ENCODE peak calls at places on chromosomes 2 and 18, in six cellular contexts. Z, U, F, Q, W and R are unnamed samples.

GRCh38 chr18:26002375-26002774 is 88.0 kb downstream of the SS18 start:
- DNase-seq in Q (no peak), Z (no peak), W (no peak), U (no peak), F (no peak), R (no peak)

GRCh38 chr2:220053919-220054318 is 426.5 kb downstream of the SLC4A3 start:
- DNase-seq in F (peak; percentile 47), W (peak; percentile 56), Q (no peak), U (no peak), Z (no peak), R (peak; percentile 51)

GRCh38 chr2:98768765-98769476 is 38.0 kb upstream of the MGAT4A start:
- DNase-seq in U (peak; percentile 88), W (no peak), Z (no peak), Q (no peak), F (no peak), R (no peak)

GRCh38 chr18:80254971-80255500 is 7.7 kb upstream of the PARD6G start:
- DNase-seq in U (no peak), F (no peak), Z (no peak), W (no peak), Q (no peak), R (no peak)

GRCh38 chr2:134782792-134783191 is 55.6 kb upstream of the ACMSD start:
- DNase-seq in F (peak; percentile 36), Z (no peak), Q (no peak), U (peak; percentile 73), W (no peak), R (peak; percentile 27)

GRCh38 chr18:22346968-22347611 is 70.6 kb downstream of the CTAGE1 start:
- DNase-seq in Q (no peak), F (peak; percentile 38), U (peak; percentile 5), Z (no peak), W (peak; percentile 81), R (no peak)

GRCh38 chr18:37403788-37404187 is 161.8 kb downstream of the CELF4 start:
- DNase-seq in F (no peak), Z (no peak), U (no peak), W (no peak), Q (no peak), R (no peak)

GRCh38 chr2:13485256-13485655 is 768.5 kb downstream of the TRIB2 start:
- DNase-seq in Q (no peak), Z (no peak), U (no peak), F (no peak), W (no peak), R (no peak)

GRCh38 chr18:70280007-70280925 is 8.6 kb upstream of the SOCS6 start:
- DNase-seq in Q (no peak), F (no peak), Z (no peak), W (no peak), U (no peak), R (no peak)

GRCh38 chr2:20050104-20050711 is 1.2 kb downstream of the LAPTM4A start:
- DNase-seq in F (peak; percentile 85), W (peak; percentile 9), U (peak; percentile 18), Q (peak; percentile 49), Z (no peak), R (peak; percentile 65)

GRCh38 chr18:70069965-70070364 is 122.3 kb upstream of the CD226 start:
- DNase-seq in Z (no peak), Q (no peak), F (no peak), U (no peak), W (no peak), R (no peak)

GRCh38 chr2:17388790-17389189 is 129.4 kb downstream of the RAD51AP2 start:
- DNase-seq in F (peak; percentile 37), U (no peak), Z (no peak), W (no peak), Q (no peak), R (no peak)
- TF ChIP-seq CTCF in F (no peak), U (no peak), Z (no peak), W (no peak), Q (no peak), R (no peak)

GRCh38 chr2:236169151-236169721 is 1.1 kb upstream of the GBX2 start:
- DNase-seq in U (no peak), W (peak; percentile 68), Q (no peak), Z (no peak), F (no peak), R (peak; percentile 34)
- TF ChIP-seq EZH2 in U (peak; percentile 60), W (peak; percentile 88), Q (no peak), Z (peak; percentile 95), F (peak; percentile 54), R (no peak)

DNA sequence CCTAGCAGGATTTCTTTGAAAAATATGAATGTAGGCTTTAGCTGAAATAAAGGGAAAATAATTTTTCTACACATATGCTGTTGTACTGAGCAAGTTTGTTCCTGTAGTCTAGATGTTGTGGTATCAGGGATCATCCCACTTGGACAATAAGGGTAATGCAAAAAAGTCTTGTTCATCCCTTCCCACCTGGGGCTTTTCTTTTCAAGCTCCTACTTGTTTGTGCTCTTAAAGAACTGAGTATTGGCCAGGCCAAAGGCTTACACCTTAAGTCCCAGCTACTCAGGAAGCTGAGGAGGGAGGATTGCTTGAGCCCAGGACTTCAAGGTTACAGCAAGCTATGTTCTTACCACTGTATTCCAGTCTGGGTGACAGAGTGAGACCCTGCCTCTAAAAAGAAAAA is 35.5 kb downstream of the ZC3H6 start:
- DNase-seq in F (no peak), W (no peak), Q (no peak), U (no peak), Z (no peak), R (no peak)
- TF ChIP-seq CTCF in F (no peak), W (no peak), Q (no peak), U (no peak), Z (no peak), R (no peak)

GRCh38 chr18:61334491-61334850 is 1.2 kb downstream of the CDH20 start:
- DNase-seq in Q (no peak), W (no peak), F (peak; percentile 3), Z (no peak), U (no peak), R (no peak)

GRCh38 chr18:61334951-61335736 is 1.9 kb downstream of the CDH20 start:
- DNase-seq in Z (no peak), Q (no peak), F (no peak), W (no peak), U (no peak), R (no peak)

GRCh38 chr18:61335737-61336555 is 2.7 kb downstream of the CDH20 start:
- DNase-seq in Q (no peak), W (no peak), U (no peak), F (no peak), Z (no peak), R (no peak)

GRCh38 chr18:61333271-61333745 is at the start of gene CDH20:
- DNase-seq in U (no peak), F (no peak), W (peak; percentile 86), Q (no peak), Z (no peak), R (peak; percentile 80)

DNA sequence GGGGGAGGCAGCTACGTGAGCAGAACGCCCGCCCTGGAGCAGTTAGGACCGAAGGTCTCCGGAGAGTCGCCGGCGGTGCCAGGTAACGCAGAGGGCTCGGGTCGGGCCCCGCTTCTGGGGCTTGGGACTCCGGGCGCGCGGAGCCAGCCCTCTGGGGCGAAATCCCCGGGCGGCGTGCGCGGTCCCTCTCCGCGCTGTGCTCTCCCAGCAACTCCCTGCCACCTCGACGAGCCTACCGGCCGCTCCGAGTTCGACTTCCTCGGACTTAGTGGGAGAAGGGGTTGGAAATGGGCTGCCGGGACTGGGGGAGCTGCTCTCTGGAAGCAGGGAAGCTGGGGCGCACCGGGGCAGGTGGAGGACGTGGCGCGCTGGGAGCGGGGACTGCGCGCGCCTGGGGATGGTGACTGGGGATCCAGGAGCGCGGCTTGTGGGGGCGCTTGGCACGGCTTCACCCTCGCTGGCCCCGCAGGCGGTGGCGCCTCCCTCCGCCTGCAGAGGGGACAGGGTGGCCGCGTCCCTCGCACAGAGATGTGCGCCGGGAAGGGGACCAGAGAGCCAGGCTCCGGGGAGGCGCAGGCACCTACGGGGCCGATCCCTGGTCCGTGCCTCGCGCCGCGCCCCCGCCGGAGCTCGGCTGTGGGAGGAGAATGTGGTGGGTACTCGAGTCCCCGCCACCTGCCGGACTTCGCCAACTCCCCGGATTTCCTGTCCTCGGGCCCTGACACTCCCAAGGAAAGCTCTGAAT is 688 bp downstream of the CDH20 start:
- DNase-seq in Z (no peak), W (peak; percentile 65), U (no peak), F (peak; percentile 4), Q (no peak), R (peak; percentile 12)
- TF ChIP-seq EZH2 in Z (peak; percentile 60), W (no peak), U (no peak), F (peak; percentile 72), Q (no peak), R (no peak)

GRCh38 chr2:205696541-205697441 is 14.5 kb downstream of the NRP2 start:
- DNase-seq in U (peak; percentile 64), Z (no peak), F (no peak), W (peak; percentile 60), Q (no peak), R (no peak)
- TF ChIP-seq CTCF in U (peak; percentile 89), Z (peak; percentile 53), F (no peak), W (peak; percentile 61), Q (no peak), R (no peak)

GRCh38 chr2:172965433-172965832 is 110.2 kb upstream of the MAP3K20 start:
- DNase-seq in W (no peak), Z (no peak), Q (no peak), F (no peak), U (no peak), R (no peak)
- TF ChIP-seq EZH2 in W (no peak), Z (no peak), Q (no peak), F (no peak), U (no peak), R (no peak)

DNA sequence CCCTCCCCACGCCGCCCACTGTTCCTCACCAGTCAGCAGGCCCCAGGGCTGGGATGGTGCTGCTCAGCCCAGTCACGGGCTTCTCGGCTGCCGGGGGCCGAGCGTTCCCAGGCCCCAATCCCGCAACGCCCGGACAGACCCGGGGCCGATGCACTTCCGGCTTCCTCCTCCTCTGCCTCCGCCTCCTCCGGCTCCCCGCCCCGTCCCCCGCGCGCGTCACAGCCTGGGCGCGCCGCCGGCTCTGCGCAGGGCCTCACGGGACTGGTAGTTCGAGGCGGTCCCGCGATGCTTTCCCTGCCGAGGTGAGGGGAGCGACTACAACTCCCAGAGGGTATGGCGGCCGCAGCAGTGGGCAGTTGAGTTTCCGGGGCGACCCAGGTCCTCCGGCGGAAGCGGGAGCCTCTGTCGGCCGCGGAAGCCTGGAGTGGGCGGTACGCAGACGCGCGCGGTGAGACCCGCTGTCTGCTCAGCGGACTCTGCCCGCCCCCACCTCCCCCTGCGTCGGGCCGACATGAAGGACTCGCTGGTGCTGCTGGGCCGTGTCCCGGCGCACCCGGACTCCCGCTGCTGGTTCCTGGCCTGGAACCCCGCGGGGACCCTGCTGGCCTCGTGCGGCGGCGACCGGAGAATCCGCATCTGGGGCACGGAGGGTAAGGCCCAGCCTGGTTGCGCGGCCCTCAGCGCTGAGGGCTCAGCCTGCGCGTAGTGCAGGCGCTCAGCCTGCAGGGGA is at the start of the genes CIAO1 and TMEM127:
- DNase-seq in W (peak; percentile 98), Q (peak; percentile 90), U (peak; percentile 98), F (peak; percentile 97), Z (peak; percentile 84), R (peak; percentile 99)
- TF ChIP-seq CTCF in W (peak; percentile 1), Q (peak; percentile 15), U (peak; percentile 58), F (peak; percentile 29), Z (peak; percentile 29), R (peak; percentile 43)

GRCh38 chr18:4172491-4172890 is 282.6 kb downstream of the DLGAP1 start:
- DNase-seq in W (no peak), Z (no peak), F (no peak), U (no peak), Q (no peak), R (no peak)
- TF ChIP-seq EZH2 in W (no peak), Z (no peak), F (no peak), U (no peak), Q (no peak), R (no peak)